ENCODE peak calls at places on chromosomes 12 and 14, in six cellular contexts. Z is GM12878, X is HepG2, S is K562, D is GM12891, A is H1. G is an unnamed sample.

GRCh38 chr12:65208125-65208524 is 38.7 kb downstream of the LEMD3 start:
- DNase-seq in Z (no peak), A (no peak), S (no peak), D (no peak), X (no peak), G (no peak)

GRCh38 chr14:30620178-30620577 is 1.9 kb upstream of the SCFD1 start:
- DNase-seq in A (no peak), D (no peak), Z (peak), X (no peak), S (no peak), G (no peak)

GRCh38 chr14:68418192-68419118 is 374.4 kb downstream of the ZFP36L1 start:
- DNase-seq in X (no peak), A (no peak), S (no peak), Z (no peak), D (no peak), G (no peak)

GRCh38 chr14:65622703-65623102 is 210.2 kb downstream of the FUT8 start:
- DNase-seq in D (no peak), S (no peak), Z (no peak), X (no peak), A (no peak), G (no peak)

GRCh38 chr12:125944446-125944845 is 879.2 kb downstream of the AACS start:
- DNase-seq in S (no peak), Z (no peak), D (no peak), A (no peak), X (no peak), G (no peak)

GRCh38 chr12:79973774-79974173 is 38.9 kb upstream of the PPP1R12A start:
- DNase-seq in A (no peak), X (no peak), D (no peak), Z (no peak), S (no peak), G (no peak)

GRCh38 chr12:91507754-91508153 is 325.1 kb upstream of the DCN start:
- DNase-seq in A (no peak), Z (no peak), D (no peak), X (no peak), S (no peak), G (no peak)

GRCh38 chr12:128449146-128449894 is 182.3 kb downstream of the TMEM132C start:
- DNase-seq in Z (no peak), A (no peak), D (no peak), X (no peak), S (no peak), G (no peak)

GRCh38 chr12:63103489-63104131 is 47.4 kb downstream of the AVPR1A start:
- DNase-seq in Z (no peak), X (peak), D (no peak), S (peak), A (no peak), G (no peak)

GRCh38 chr14:50943261-50943942 is 881 bp downstream of the PYGL start:
- DNase-seq in Z (no peak), X (peak), A (peak), S (peak), D (no peak), G (no peak)

GRCh38 chr12:14716848-14717444 is 20.5 kb upstream of the GUCY2C start:
- DNase-seq in S (peak), A (no peak), X (peak), D (peak), Z (no peak), G (peak)

GRCh38 chr12:115506822-115507629 is 770.5 kb downstream of the MED13L start:
- DNase-seq in Z (no peak), S (no peak), D (no peak), X (peak), A (no peak), G (no peak)
- TF ChIP-seq TAF1 in Z (no peak), S (no peak), D (no peak), X (no peak), A (no peak), G (no peak)

GRCh38 chr14:90383126-90383730 is 13.6 kb upstream of the CALM1 start:
- DNase-seq in Z (peak), D (peak), X (peak), A (peak), S (peak), G (peak)
- TF ChIP-seq POLR2A in Z (peak), D (peak), X (peak), A (peak), S (peak), G (peak)

GRCh38 chr14:103806805-103807204 is 40.6 kb downstream of the PPP1R13B start:
- DNase-seq in D (peak), A (no peak), Z (peak), S (no peak), X (no peak), G (peak)

GRCh38 chr14:103811189-103811588 is 36.2 kb downstream of the PPP1R13B start:
- DNase-seq in S (no peak), A (no peak), X (no peak), D (no peak), Z (no peak), G (no peak)

GRCh38 chr14:103803661-103804060 is 43.7 kb downstream of the PPP1R13B start:
- DNase-seq in D (no peak), A (no peak), X (no peak), Z (no peak), S (no peak), G (no peak)

GRCh38 chr14:103805708-103806107 is 41.7 kb downstream of the PPP1R13B start:
- DNase-seq in S (no peak), Z (no peak), X (no peak), D (no peak), A (no peak), G (no peak)

DNA sequence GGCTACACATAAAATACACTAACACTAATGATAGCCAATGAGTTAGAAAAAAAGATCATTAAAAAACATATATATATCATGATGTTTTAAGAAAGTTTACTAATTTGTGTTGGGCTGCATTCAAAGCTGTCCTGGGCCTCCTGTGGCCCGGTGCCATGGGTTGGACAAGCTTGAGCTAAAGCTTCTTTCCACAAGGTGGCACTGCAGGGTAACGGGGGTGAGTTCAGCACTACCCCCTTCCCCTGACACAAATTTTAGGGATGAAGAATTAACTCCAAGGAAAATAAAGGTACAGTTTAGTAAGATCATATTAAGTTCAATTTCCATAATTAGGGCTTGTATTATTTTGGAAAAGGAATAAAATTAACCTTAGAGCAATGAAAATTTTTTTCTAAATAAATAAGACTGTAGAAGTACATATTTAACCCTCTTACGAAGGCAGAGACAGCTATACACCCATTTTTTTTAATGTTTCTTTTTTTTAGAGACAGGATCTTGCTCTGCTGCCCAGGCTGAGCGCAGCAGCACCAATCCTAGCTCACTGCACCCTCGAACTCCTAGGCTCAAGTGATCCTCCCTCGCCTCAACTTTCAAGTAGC is 38.9 kb downstream of the PPP1R13B start:
- DNase-seq in S (peak), X (peak), A (peak), D (peak), Z (no peak), G (no peak)
- TF ChIP-seq POLR2AphosphoS5 in S (no peak), X (no peak), A (no peak), D (no peak), Z (no peak), G (no peak)

DNA sequence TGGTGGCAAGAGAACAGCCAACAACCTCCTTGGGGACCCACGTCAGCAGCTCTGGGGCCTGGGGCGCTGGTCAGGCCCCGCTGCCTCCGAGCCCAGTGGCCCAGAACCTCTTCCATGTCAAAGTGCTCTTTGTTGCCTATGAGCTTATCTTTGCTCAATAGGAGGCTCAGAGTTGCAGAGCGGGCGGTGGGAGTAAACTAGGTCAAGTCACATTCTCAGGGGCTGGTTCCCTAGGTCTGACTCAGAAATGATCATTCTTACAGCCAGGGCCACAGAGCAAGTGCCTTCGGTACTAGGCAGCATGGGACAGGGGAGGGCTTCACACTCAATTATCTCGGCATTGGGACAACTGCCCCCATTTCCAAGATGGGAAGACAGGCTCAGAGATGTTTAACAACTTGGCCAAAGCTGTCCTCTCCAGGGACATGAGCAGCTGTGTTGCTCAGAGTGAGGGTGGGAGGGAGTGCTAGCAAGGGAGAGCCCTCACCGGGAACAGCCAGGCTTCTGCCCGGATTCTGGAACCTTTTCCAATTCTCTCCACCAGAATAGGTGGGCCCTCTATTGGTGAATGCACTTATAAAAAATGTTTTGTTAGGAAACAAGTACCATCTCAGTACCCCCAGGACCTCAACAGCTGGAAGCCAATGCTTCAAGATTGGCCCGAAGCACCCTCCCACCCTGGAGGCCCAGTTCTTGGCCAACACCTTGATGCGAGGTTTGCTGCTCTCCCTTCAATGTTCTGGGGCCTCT is 11.9 kb downstream of the SLC25A29 start:
- DNase-seq in X (no peak), A (no peak), D (no peak), S (no peak), Z (peak), G (no peak)
- TF ChIP-seq TAF1 in X (no peak), A (no peak), D (no peak), S (no peak), Z (no peak), G (no peak)

GRCh38 chr12:116050266-116050665 is 227.2 kb downstream of the MED13L start:
- DNase-seq in A (no peak), D (no peak), X (no peak), S (no peak), Z (no peak), G (no peak)
- TF ChIP-seq POLR2A in A (no peak), D (no peak), X (no peak), S (no peak), Z (no peak), G (no peak)